ENCODE peak calls at places on chromosome 15, in five cellular contexts. W is NCI-H69, A is NCI-H460, C is activated T-cell treated with anti-CD3 and anti-CD28 coated beads for 4 hours, P is HuH-7. N is an unnamed sample.

GRCh38 chr15:61131598-61131954 is 97.5 kb downstream of the RORA start:
- DNase-seq in P (no peak), W (no peak), A (no peak), C (no peak), N (no peak)

GRCh38 chr15:40246496-40247275 is 7.8 kb downstream of the PAK6 start:
- DNase-seq in C (no peak), W (no peak), A (no peak), P (no peak), N (no peak)

GRCh38 chr15:39273805-39274411 is 307.0 kb upstream of the THBS1 start:
- DNase-seq in P (peak; percentile 14), C (no peak), W (peak; percentile 95), A (no peak), N (no peak)

GRCh38 chr15:67945951-67946700 is 106.3 kb upstream of the RNU6-1 start:
- DNase-seq in A (no peak), W (peak; percentile 60), C (no peak), P (peak; percentile 73), N (no peak)

GRCh38 chr15:70252056-70252935 is 154.6 kb upstream of the TLE3 start:
- DNase-seq in P (no peak), A (no peak), W (peak; percentile 84), C (no peak), N (no peak)

GRCh38 chr15:97694456-97694855 is 266.0 kb upstream of the ARRDC4 start:
- DNase-seq in W (no peak), A (no peak), C (no peak), P (no peak), N (no peak)

GRCh38 chr15:43776718-43777292 is at the start of gene ELL3:
- DNase-seq in P (peak; percentile 64), A (peak; percentile 73), W (peak; percentile 95), C (peak; percentile 71), N (peak; percentile 52)

GRCh38 chr15:42843699-42844098 is 76.9 kb downstream of the TTBK2 start:
- DNase-seq in P (no peak), A (no peak), C (no peak), W (no peak), N (no peak)

GRCh38 chr15:84398763-84399701 is 163.5 kb downstream of the GOLGA6L4 start:
- DNase-seq in A (no peak), C (no peak), P (no peak), W (no peak), N (no peak)

GRCh38 chr15:71252036-71252898 is 137.0 kb downstream of the THSD4 start:
- DNase-seq in W (no peak), A (peak; percentile 33), P (no peak), C (no peak), N (no peak)

N was measured in activated gamma-delta T cell treated with anti-CD3 and anti-CD28 coated beads, Interleukin-2, amount 50 U/mL, for 16 hours.